ENCODE peak calls at places on chromosomes 4 and X, in ten cellular contexts. C, L, V, G, E, J, M, K, A and P are unnamed samples.

GRCh38 chrX:153693216-153694086 is 5.7 kb downstream of the SLC6A8 start:
- ATAC-seq in C (no peak), L (no peak), V (no peak), G (no peak), E (no peak), J (no peak), M (no peak), K (no peak), A (no peak), P (no peak)

GRCh38 chrX:46204721-46205422 is 340.3 kb downstream of the ZNF674 start:
- ATAC-seq in C (no peak), L (no peak), V (no peak), G (no peak), E (no peak), J (no peak), M (no peak), K (no peak), A (peak), P (peak)

GRCh38 chr4:173217727-173218126 is 49.1 kb downstream of the GALNT7 start:
- ATAC-seq in C (no peak), L (peak), V (no peak), G (no peak), E (no peak), J (peak), M (no peak), K (no peak), A (no peak), P (peak)

GRCh38 chrX:41516995-41517660 is 70.0 kb downstream of the NYX start:
- ATAC-seq in C (no peak), L (no peak), V (no peak), G (no peak), E (no peak), J (no peak), M (no peak), K (no peak), A (no peak), P (no peak)

GRCh38 chr4:104795264-104795934 is 300.7 kb upstream of the CXXC4 start:
- ATAC-seq in C (no peak), L (no peak), V (no peak), G (peak), E (no peak), J (no peak), M (no peak), K (no peak), A (no peak), P (no peak)

GRCh38 chrX:13669246-13669689 is 16.3 kb downstream of the TCEANC start:
- ATAC-seq in C (peak), L (peak), V (peak), G (peak), E (peak), J (peak), M (peak), K (peak), A (peak), P (peak)

GRCh38 chrX:41238543-41238942 is 95.4 kb upstream of the DDX3X start:
- ATAC-seq in C (no peak), L (peak), V (no peak), G (no peak), E (no peak), J (peak), M (no peak), K (no peak), A (no peak), P (no peak)

GRCh38 chrX:13938053-13938765 is 91.5 kb downstream of the GEMIN8 start:
- ATAC-seq in C (no peak), L (no peak), V (peak), G (peak), E (peak), J (peak), M (peak), K (no peak), A (no peak), P (no peak)

GRCh38 chrX:44651347-44651746 is 108.7 kb upstream of the FUNDC1 start:
- ATAC-seq in C (no peak), L (no peak), V (no peak), G (no peak), E (peak), J (no peak), M (no peak), K (no peak), A (no peak), P (no peak)

GRCh38 chrX:41009816-41010187 is 75.4 kb upstream of the USP9X start:
- ATAC-seq in C (peak), L (peak), V (no peak), G (peak), E (peak), J (no peak), M (no peak), K (no peak), A (peak), P (peak)

GRCh38 chr4:143346208-143346607 is 9.5 kb downstream of the GAB1 start:
- ATAC-seq in C (no peak), L (peak), V (no peak), G (no peak), E (peak), J (no peak), M (no peak), K (no peak), A (no peak), P (no peak)

GRCh38 chrX:73563740-73564073 is 710 bp downstream of the CHIC1 start:
- ATAC-seq in C (peak), L (peak), V (peak), G (peak), E (no peak), J (peak), M (peak), K (peak), A (no peak), P (peak)

GRCh38 chr4:54050214-54050904 is 14.0 kb downstream of the CHIC2 start:
- ATAC-seq in C (no peak), L (peak), V (no peak), G (no peak), E (no peak), J (peak), M (no peak), K (no peak), A (no peak), P (no peak)

GRCh38 chr4:12579172-12579571 is 905.0 kb downstream of the RAB28 start:
- ATAC-seq in C (no peak), L (no peak), V (no peak), G (no peak), E (no peak), J (no peak), M (no peak), K (no peak), A (no peak), P (no peak)

GRCh38 chr4:38687571-38688011 is 23.6 kb downstream of the KLF3 start:
- ATAC-seq in C (no peak), L (no peak), V (peak), G (no peak), E (peak), J (no peak), M (no peak), K (peak), A (peak), P (peak)

GRCh38 chr4:25131396-25131795 is 28.9 kb downstream of the SEPSECS start:
- ATAC-seq in C (no peak), L (no peak), V (no peak), G (no peak), E (no peak), J (no peak), M (no peak), K (no peak), A (no peak), P (no peak)

GRCh38 chr4:163179207-163179606 is 12.5 kb upstream of the NAF1 start:
- ATAC-seq in C (no peak), L (no peak), V (no peak), G (no peak), E (no peak), J (no peak), M (no peak), K (no peak), A (no peak), P (no peak)

GRCh38 chr4:73315091-73315490 is 56.5 kb upstream of the ANKRD17 start:
- ATAC-seq in C (no peak), L (no peak), V (no peak), G (no peak), E (no peak), J (peak), M (no peak), K (no peak), A (no peak), P (no peak)

GRCh38 chrX:9349572-9350259 is 115.1 kb upstream of the TBL1X start:
- ATAC-seq in C (no peak), L (no peak), V (no peak), G (no peak), E (no peak), J (peak), M (no peak), K (no peak), A (no peak), P (no peak)

GRCh38 chr4:184170996-184171395 is 46.7 kb downstream of the ENPP6 start:
- ATAC-seq in C (no peak), L (no peak), V (peak), G (no peak), E (no peak), J (peak), M (no peak), K (no peak), A (peak), P (no peak)

GRCh38 chr4:70722199-70722791 is 531 bp downstream of the RUFY3 start:
- ATAC-seq in C (peak), L (peak), V (peak), G (peak), E (no peak), J (peak), M (no peak), K (no peak), A (peak), P (peak)

GRCh38 chr4:48403358-48403757 is 62.0 kb downstream of the SLAIN2 start:
- ATAC-seq in C (no peak), L (peak), V (no peak), G (peak), E (no peak), J (no peak), M (no peak), K (no peak), A (no peak), P (no peak)

GRCh38 chr4:174629265-174629664 is 107.0 kb upstream of the HPGD start:
- ATAC-seq in C (no peak), L (no peak), V (no peak), G (no peak), E (no peak), J (no peak), M (no peak), K (no peak), A (peak), P (peak)

GRCh38 chr4:152501846-152502536 is 33.9 kb downstream of the FBXW7 start:
- ATAC-seq in C (no peak), L (no peak), V (peak), G (no peak), E (no peak), J (peak), M (no peak), K (no peak), A (peak), P (peak)

GRCh38 chr4:112802780-112803179 is 165.8 kb downstream of the LARP7 start:
- ATAC-seq in C (no peak), L (no peak), V (no peak), G (no peak), E (no peak), J (no peak), M (no peak), K (no peak), A (no peak), P (no peak)

GRCh38 chr4:184978211-184978610 is 40.1 kb upstream of the HELT start:
- ATAC-seq in C (no peak), L (no peak), V (no peak), G (peak), E (no peak), J (no peak), M (no peak), K (no peak), A (no peak), P (no peak)